ENCODE peak calls at places on chromosomes 12 and 14, in seven cellular contexts. One of them, this sample, is unnamed.

GRCh38 chr12:51082561-51083139 is 746 bp downstream of the CSRNP2 start:
- DNase-seq in GM12878: no peak
- DNase-seq in HepG2: peak
- DNase-seq in colonic mucosa: peak
- DNase-seq in fibroblast of lung: peak
- DNase-seq in GM23248: peak
- DNase-seq in IMR-90: peak
- DNase-seq in this sample: peak

GRCh38 chr14:59187802-59188460 is 536 bp upstream of the DAAM1 start:
- DNase-seq in GM12878: no peak
- DNase-seq in HepG2: no peak
- DNase-seq in colonic mucosa: peak
- DNase-seq in fibroblast of lung: no peak
- DNase-seq in GM23248: peak
- DNase-seq in IMR-90: no peak
- DNase-seq in this sample: no peak

GRCh38 chr14:94541234-94541975 is 19.8 kb upstream of the SERPINA4 start:
- DNase-seq in GM12878: no peak
- DNase-seq in HepG2: no peak
- DNase-seq in colonic mucosa: no peak
- DNase-seq in fibroblast of lung: no peak
- DNase-seq in GM23248: no peak
- DNase-seq in IMR-90: no peak
- DNase-seq in this sample: no peak

GRCh38 chr14:87063181-87063580 is 929.8 kb downstream of the GALC start:
- DNase-seq in GM12878: no peak
- DNase-seq in HepG2: no peak
- DNase-seq in colonic mucosa: no peak
- DNase-seq in fibroblast of lung: no peak
- DNase-seq in GM23248: no peak
- DNase-seq in IMR-90: no peak
- DNase-seq in this sample: no peak

GRCh38 chr14:99395904-99396530 is 84.6 kb downstream of the SETD3 start:
- DNase-seq in GM12878: no peak
- DNase-seq in HepG2: no peak
- DNase-seq in colonic mucosa: no peak
- DNase-seq in fibroblast of lung: peak
- DNase-seq in GM23248: peak
- DNase-seq in IMR-90: peak
- DNase-seq in this sample: no peak

GRCh38 chr12:91836696-91837095 is 308.9 kb downstream of the BTG1 start:
- DNase-seq in GM12878: no peak
- DNase-seq in HepG2: no peak
- DNase-seq in colonic mucosa: no peak
- DNase-seq in fibroblast of lung: no peak
- DNase-seq in GM23248: no peak
- DNase-seq in IMR-90: no peak
- DNase-seq in this sample: no peak

GRCh38 chr12:79174656-79175055 is 310.1 kb downstream of the SYT1 start:
- DNase-seq in GM12878: no peak
- DNase-seq in HepG2: peak
- DNase-seq in colonic mucosa: no peak
- DNase-seq in fibroblast of lung: peak
- DNase-seq in GM23248: peak
- DNase-seq in IMR-90: peak
- DNase-seq in this sample: peak

GRCh38 chr14:99038401-99038800 is 233.6 kb downstream of the BCL11B start:
- DNase-seq in GM12878: no peak
- DNase-seq in HepG2: no peak
- DNase-seq in colonic mucosa: no peak
- DNase-seq in fibroblast of lung: peak
- DNase-seq in GM23248: no peak
- DNase-seq in IMR-90: no peak
- DNase-seq in this sample: no peak

GRCh38 chr12:30847259-30847658 is 79.3 kb upstream of the TSPAN11 start:
- DNase-seq in GM12878: peak
- DNase-seq in HepG2: peak
- DNase-seq in colonic mucosa: peak
- DNase-seq in fibroblast of lung: peak
- DNase-seq in GM23248: peak
- DNase-seq in IMR-90: peak
- DNase-seq in this sample: peak

GRCh38 chr12:106913456-106913855 is 42.3 kb upstream of the TMEM263 start:
- DNase-seq in GM12878: no peak
- DNase-seq in HepG2: no peak
- DNase-seq in colonic mucosa: no peak
- DNase-seq in fibroblast of lung: no peak
- DNase-seq in GM23248: no peak
- DNase-seq in IMR-90: no peak
- DNase-seq in this sample: no peak

GRCh38 chr12:117098361-117099217 is 627 bp downstream of the TESC start:
- DNase-seq in GM12878: no peak
- DNase-seq in HepG2: no peak
- DNase-seq in colonic mucosa: no peak
- DNase-seq in fibroblast of lung: no peak
- DNase-seq in GM23248: no peak
- DNase-seq in IMR-90: no peak
- DNase-seq in this sample: no peak

GRCh38 chr12:107027304-107028053 is 40.5 kb upstream of the MTERF2 start:
- DNase-seq in GM12878: no peak
- DNase-seq in HepG2: peak
- DNase-seq in colonic mucosa: no peak
- DNase-seq in fibroblast of lung: peak
- DNase-seq in GM23248: peak
- DNase-seq in IMR-90: peak
- DNase-seq in this sample: no peak

GRCh38 chr12:65952737-65953209 is 128.5 kb downstream of the HMGA2 start:
- DNase-seq in GM12878: no peak
- DNase-seq in HepG2: peak
- DNase-seq in colonic mucosa: peak
- DNase-seq in fibroblast of lung: peak
- DNase-seq in GM23248: peak
- DNase-seq in IMR-90: peak
- DNase-seq in this sample: no peak

GRCh38 chr12:121793501-121793835 is at the start of gene RHOF:
- DNase-seq in GM12878: no peak
- DNase-seq in HepG2: no peak
- DNase-seq in colonic mucosa: peak
- DNase-seq in fibroblast of lung: no peak
- DNase-seq in GM23248: peak
- DNase-seq in IMR-90: no peak
- DNase-seq in this sample: no peak

GRCh38 chr12:105676694-105677093 is 346.2 kb downstream of the C12orf75 start:
- DNase-seq in GM12878: no peak
- DNase-seq in HepG2: no peak
- DNase-seq in colonic mucosa: peak
- DNase-seq in fibroblast of lung: no peak
- DNase-seq in GM23248: no peak
- DNase-seq in IMR-90: no peak
- DNase-seq in this sample: no peak

GRCh38 chr14:101478796-101479410 is 82.4 kb upstream of the DIO3 start:
- DNase-seq in GM12878: no peak
- DNase-seq in HepG2: no peak
- DNase-seq in colonic mucosa: peak
- DNase-seq in fibroblast of lung: no peak
- DNase-seq in GM23248: no peak
- DNase-seq in IMR-90: no peak
- DNase-seq in this sample: no peak

GRCh38 chr14:103198429-103199140 is 75.3 kb downstream of the TNFAIP2 start:
- DNase-seq in GM12878: no peak
- DNase-seq in HepG2: peak
- DNase-seq in colonic mucosa: no peak
- DNase-seq in fibroblast of lung: peak
- DNase-seq in GM23248: peak
- DNase-seq in IMR-90: peak
- DNase-seq in this sample: no peak

GRCh38 chr12:72957454-72957853 is 685.3 kb downstream of the TRHDE start:
- DNase-seq in GM12878: no peak
- DNase-seq in HepG2: no peak
- DNase-seq in colonic mucosa: no peak
- DNase-seq in fibroblast of lung: peak
- DNase-seq in GM23248: no peak
- DNase-seq in IMR-90: no peak
- DNase-seq in this sample: no peak

GRCh38 chr14:68616255-68616902 is 176.5 kb downstream of the ZFP36L1 start:
- DNase-seq in GM12878: no peak
- DNase-seq in HepG2: no peak
- DNase-seq in colonic mucosa: no peak
- DNase-seq in fibroblast of lung: peak
- DNase-seq in GM23248: peak
- DNase-seq in IMR-90: peak
- DNase-seq in this sample: no peak

GRCh38 chr12:104588048-104588942 is 131.5 kb downstream of the CHST11 start:
- DNase-seq in GM12878: no peak
- DNase-seq in HepG2: no peak
- DNase-seq in colonic mucosa: no peak
- DNase-seq in fibroblast of lung: peak
- DNase-seq in GM23248: peak
- DNase-seq in IMR-90: peak
- DNase-seq in this sample: no peak

GRCh38 chr12:54017027-54017788 is 8.4 kb downstream of the HOXC8 start:
- DNase-seq in GM12878: no peak
- DNase-seq in HepG2: no peak
- DNase-seq in colonic mucosa: no peak
- DNase-seq in fibroblast of lung: no peak
- DNase-seq in GM23248: peak
- DNase-seq in IMR-90: no peak
- DNase-seq in this sample: no peak

GRCh38 chr12:54015210-54015931 is 6.6 kb downstream of the HOXC8 start:
- DNase-seq in GM12878: no peak
- DNase-seq in HepG2: no peak
- DNase-seq in colonic mucosa: no peak
- DNase-seq in fibroblast of lung: no peak
- DNase-seq in GM23248: no peak
- DNase-seq in IMR-90: no peak
- DNase-seq in this sample: no peak

GRCh38 chr12:54017845-54018607 is 9.2 kb downstream of the HOXC8 start:
- DNase-seq in GM12878: peak
- DNase-seq in HepG2: no peak
- DNase-seq in colonic mucosa: peak
- DNase-seq in fibroblast of lung: no peak
- DNase-seq in GM23248: peak
- DNase-seq in IMR-90: peak
- DNase-seq in this sample: no peak

GRCh38 chr12:54016051-54016450 is 7.3 kb downstream of the HOXC8 start:
- DNase-seq in GM12878: no peak
- DNase-seq in HepG2: no peak
- DNase-seq in colonic mucosa: no peak
- DNase-seq in fibroblast of lung: no peak
- DNase-seq in GM23248: no peak
- DNase-seq in IMR-90: no peak
- DNase-seq in this sample: no peak

DNA sequence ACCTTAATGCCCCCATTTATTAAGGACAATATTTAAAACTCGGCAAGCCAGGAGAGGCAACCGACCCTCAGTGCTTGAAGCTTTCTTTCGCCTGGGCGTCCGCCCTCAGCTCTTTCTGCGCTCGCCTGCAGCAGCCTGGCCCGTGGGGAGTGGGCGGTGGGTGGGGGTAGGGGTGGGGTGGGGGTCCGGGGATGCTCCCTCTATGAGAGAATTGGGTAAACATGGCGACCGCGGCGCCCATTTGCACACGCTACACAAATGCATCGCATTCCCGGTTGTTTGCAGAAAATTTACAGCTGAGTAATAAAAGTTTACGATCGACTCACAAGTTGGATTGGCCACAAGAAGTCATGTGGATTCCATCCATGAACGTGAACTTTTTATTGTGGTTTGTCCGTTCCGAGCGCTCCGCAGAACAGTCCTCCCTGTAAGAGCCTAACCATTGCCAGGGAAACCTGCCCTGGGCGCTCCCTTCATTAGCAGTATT is 7.7 kb downstream of the HOXC8 start:
- DNase-seq in GM12878: no peak
- DNase-seq in HepG2: no peak
- DNase-seq in colonic mucosa: peak
- DNase-seq in fibroblast of lung: no peak
- DNase-seq in GM23248: peak
- DNase-seq in IMR-90: peak
- DNase-seq in this sample: no peak
- H3K9ac ChIP-seq in GM12878: no peak
- H3K9ac ChIP-seq in HepG2: no peak
- H3K9ac ChIP-seq in colonic mucosa: no peak
- H3K9ac ChIP-seq in fibroblast of lung: no peak
- H3K9ac ChIP-seq in GM23248: peak
- H3K9ac ChIP-seq in IMR-90: no peak
- H3K9ac ChIP-seq in this sample: no peak

DNA sequence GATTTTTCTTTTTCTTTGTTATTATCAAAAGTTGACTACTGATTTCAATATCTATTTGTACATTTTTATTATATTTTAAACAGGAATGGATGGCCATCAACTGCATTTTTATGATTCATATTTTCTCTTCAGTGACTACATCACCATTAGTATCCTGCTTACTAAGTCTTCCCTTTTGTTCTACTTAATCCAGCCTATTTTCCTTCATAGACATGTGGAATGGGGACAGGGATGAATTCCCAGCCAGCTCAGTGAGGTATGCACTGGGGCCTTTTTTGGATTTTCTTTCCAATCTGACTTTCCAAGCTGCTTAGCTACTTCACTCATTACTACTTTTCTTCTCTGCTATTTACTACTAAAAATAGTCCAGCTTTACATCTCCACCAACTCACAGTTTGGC is 38.4 kb downstream of the AKAP6 start:
- DNase-seq in GM12878: no peak
- DNase-seq in HepG2: no peak
- DNase-seq in colonic mucosa: no peak
- DNase-seq in fibroblast of lung: peak
- DNase-seq in GM23248: peak
- DNase-seq in IMR-90: no peak
- DNase-seq in this sample: no peak
- H3K9ac ChIP-seq in GM12878: no peak
- H3K9ac ChIP-seq in HepG2: no peak
- H3K9ac ChIP-seq in colonic mucosa: no peak
- H3K9ac ChIP-seq in fibroblast of lung: no peak
- H3K9ac ChIP-seq in GM23248: no peak
- H3K9ac ChIP-seq in IMR-90: no peak
- H3K9ac ChIP-seq in this sample: no peak

GRCh38 chr12:41188841-41189394 is 798 bp downstream of the PDZRN4 start:
- DNase-seq in GM12878: no peak
- DNase-seq in HepG2: no peak
- DNase-seq in colonic mucosa: no peak
- DNase-seq in fibroblast of lung: no peak
- DNase-seq in GM23248: no peak
- DNase-seq in IMR-90: no peak
- DNase-seq in this sample: no peak
- H3K9ac ChIP-seq in GM12878: no peak
- H3K9ac ChIP-seq in HepG2: no peak
- H3K9ac ChIP-seq in colonic mucosa: no peak
- H3K9ac ChIP-seq in fibroblast of lung: no peak
- H3K9ac ChIP-seq in GM23248: no peak
- H3K9ac ChIP-seq in IMR-90: no peak
- H3K9ac ChIP-seq in this sample: peak

DNA sequence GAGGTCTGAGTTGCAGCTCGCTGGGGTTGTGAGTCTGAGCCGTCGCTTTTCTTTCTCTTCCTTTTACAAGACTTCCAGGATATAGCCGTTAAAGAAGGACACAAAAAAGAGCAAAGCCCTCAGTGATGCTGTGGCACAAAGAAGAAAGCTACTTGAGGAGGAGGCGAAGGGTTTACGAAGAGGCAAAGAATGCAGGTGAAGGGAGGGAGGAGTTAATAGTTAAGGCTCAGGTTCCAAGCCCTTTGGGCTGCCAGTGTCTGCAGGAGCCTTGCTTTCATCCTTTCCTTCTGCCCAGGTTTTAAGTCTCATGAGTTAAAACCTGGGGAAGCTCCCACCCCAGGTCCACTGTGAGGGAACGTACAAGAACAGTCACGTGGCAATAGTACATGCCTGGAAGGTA is 94.3 kb downstream of the ETV6 start:
- DNase-seq in GM12878: no peak
- DNase-seq in HepG2: no peak
- DNase-seq in colonic mucosa: no peak
- DNase-seq in fibroblast of lung: no peak
- DNase-seq in GM23248: no peak
- DNase-seq in IMR-90: no peak
- DNase-seq in this sample: peak
- H3K9ac ChIP-seq in GM12878: peak
- H3K9ac ChIP-seq in HepG2: no peak
- H3K9ac ChIP-seq in colonic mucosa: no peak
- H3K9ac ChIP-seq in fibroblast of lung: no peak
- H3K9ac ChIP-seq in GM23248: no peak
- H3K9ac ChIP-seq in IMR-90: no peak
- H3K9ac ChIP-seq in this sample: no peak

This sample was measured in NT2/D1.